ENCODE peak calls at places on chromosomes 13 and 19, in seven cellular contexts. One of them, this sample, is unnamed.

GRCh38 chr19:42420055-42420544 is 7.1 kb downstream of the LIPE start:
- DNase-seq in fibroblast of mammary gland: peak; percentile 58
- DNase-seq in fibroblast of gingiva: peak; percentile 46
- DNase-seq in activated CD4-positive, CD25-positive, alpha-beta regulatory T cell treated with anti-CD3 and anti-CD28 coated beads, Interleukin-2, amount 50 U/mL, for 16 hours: peak; percentile 61
- DNase-seq in choroid plexus epithelial cell: peak; percentile 50
- DNase-seq in fibroblast of lung: peak; percentile 28
- DNase-seq in T-cell: peak; percentile 69
- DNase-seq in this sample: no peak

GRCh38 chr13:75679459-75679858 is 43.3 kb downstream of the LMO7 start:
- DNase-seq in fibroblast of mammary gland: no peak
- DNase-seq in fibroblast of gingiva: no peak
- DNase-seq in activated CD4-positive, CD25-positive, alpha-beta regulatory T cell treated with anti-CD3 and anti-CD28 coated beads, Interleukin-2, amount 50 U/mL, for 16 hours: no peak
- DNase-seq in choroid plexus epithelial cell: no peak
- DNase-seq in fibroblast of lung: no peak
- DNase-seq in T-cell: no peak
- DNase-seq in this sample: no peak

GRCh38 chr13:44920013-44920412 is 69.3 kb downstream of the NUFIP1 start:
- DNase-seq in fibroblast of mammary gland: no peak
- DNase-seq in fibroblast of gingiva: no peak
- DNase-seq in activated CD4-positive, CD25-positive, alpha-beta regulatory T cell treated with anti-CD3 and anti-CD28 coated beads, Interleukin-2, amount 50 U/mL, for 16 hours: no peak
- DNase-seq in choroid plexus epithelial cell: no peak
- DNase-seq in fibroblast of lung: no peak
- DNase-seq in T-cell: no peak
- DNase-seq in this sample: no peak

GRCh38 chr19:29532097-29532496 is 6.3 kb downstream of the VSTM2B start:
- DNase-seq in fibroblast of mammary gland: no peak
- DNase-seq in fibroblast of gingiva: no peak
- DNase-seq in activated CD4-positive, CD25-positive, alpha-beta regulatory T cell treated with anti-CD3 and anti-CD28 coated beads, Interleukin-2, amount 50 U/mL, for 16 hours: no peak
- DNase-seq in choroid plexus epithelial cell: no peak
- DNase-seq in fibroblast of lung: no peak
- DNase-seq in T-cell: no peak
- DNase-seq in this sample: no peak

GRCh38 chr13:99347335-99347878 is 40.2 kb upstream of the GPR183 start:
- DNase-seq in fibroblast of mammary gland: no peak
- DNase-seq in fibroblast of gingiva: no peak
- DNase-seq in activated CD4-positive, CD25-positive, alpha-beta regulatory T cell treated with anti-CD3 and anti-CD28 coated beads, Interleukin-2, amount 50 U/mL, for 16 hours: no peak
- DNase-seq in choroid plexus epithelial cell: no peak
- DNase-seq in fibroblast of lung: no peak
- DNase-seq in T-cell: no peak
- DNase-seq in this sample: no peak

GRCh38 chr13:75841905-75842304 is 205.8 kb downstream of the LMO7 start:
- DNase-seq in fibroblast of mammary gland: no peak
- DNase-seq in fibroblast of gingiva: no peak
- DNase-seq in activated CD4-positive, CD25-positive, alpha-beta regulatory T cell treated with anti-CD3 and anti-CD28 coated beads, Interleukin-2, amount 50 U/mL, for 16 hours: no peak
- DNase-seq in choroid plexus epithelial cell: no peak
- DNase-seq in fibroblast of lung: no peak
- DNase-seq in T-cell: no peak
- DNase-seq in this sample: no peak

GRCh38 chr13:80571346-80572307 is 230.7 kb upstream of the SPRY2 start:
- DNase-seq in fibroblast of mammary gland: no peak
- DNase-seq in fibroblast of gingiva: no peak
- DNase-seq in activated CD4-positive, CD25-positive, alpha-beta regulatory T cell treated with anti-CD3 and anti-CD28 coated beads, Interleukin-2, amount 50 U/mL, for 16 hours: no peak
- DNase-seq in choroid plexus epithelial cell: no peak
- DNase-seq in fibroblast of lung: no peak
- DNase-seq in T-cell: no peak
- DNase-seq in this sample: no peak

GRCh38 chr19:17812099-17812498 is 9.2 kb downstream of the INSL3 start:
- DNase-seq in fibroblast of mammary gland: no peak
- DNase-seq in fibroblast of gingiva: no peak
- DNase-seq in activated CD4-positive, CD25-positive, alpha-beta regulatory T cell treated with anti-CD3 and anti-CD28 coated beads, Interleukin-2, amount 50 U/mL, for 16 hours: no peak
- DNase-seq in choroid plexus epithelial cell: no peak
- DNase-seq in fibroblast of lung: no peak
- DNase-seq in T-cell: no peak
- DNase-seq in this sample: no peak

GRCh38 chr19:10289836-10290438 is at the start of gene ICAM5:
- DNase-seq in fibroblast of mammary gland: no peak
- DNase-seq in fibroblast of gingiva: no peak
- DNase-seq in activated CD4-positive, CD25-positive, alpha-beta regulatory T cell treated with anti-CD3 and anti-CD28 coated beads, Interleukin-2, amount 50 U/mL, for 16 hours: no peak
- DNase-seq in choroid plexus epithelial cell: peak; percentile 48
- DNase-seq in fibroblast of lung: no peak
- DNase-seq in T-cell: no peak
- DNase-seq in this sample: no peak

GRCh38 chr19:33798701-33799111 is 2.0 kb downstream of the KCTD15 start:
- DNase-seq in fibroblast of mammary gland: no peak
- DNase-seq in fibroblast of gingiva: no peak
- DNase-seq in activated CD4-positive, CD25-positive, alpha-beta regulatory T cell treated with anti-CD3 and anti-CD28 coated beads, Interleukin-2, amount 50 U/mL, for 16 hours: no peak
- DNase-seq in choroid plexus epithelial cell: peak; percentile 67
- DNase-seq in fibroblast of lung: peak; percentile 57
- DNase-seq in T-cell: no peak
- DNase-seq in this sample: no peak

GRCh38 chr13:30731658-30732390 is 3.5 kb upstream of the ALOX5AP start:
- DNase-seq in fibroblast of mammary gland: no peak
- DNase-seq in fibroblast of gingiva: no peak
- DNase-seq in activated CD4-positive, CD25-positive, alpha-beta regulatory T cell treated with anti-CD3 and anti-CD28 coated beads, Interleukin-2, amount 50 U/mL, for 16 hours: no peak
- DNase-seq in choroid plexus epithelial cell: no peak
- DNase-seq in fibroblast of lung: no peak
- DNase-seq in T-cell: no peak
- DNase-seq in this sample: no peak